ENCODE peak calls at places on chromosomes 1 and 21, in four cellular contexts. N, Q, T and E are unnamed samples.

GRCh38 chr1:108601708-108602410 is 42.0 kb downstream of the EEIG2 start:
- DNase-seq in N (no peak), Q (no peak), T (no peak), E (no peak)

GRCh38 chr21:46029201-46029924 is 47.8 kb downstream of the COL6A1 start:
- DNase-seq in N (no peak), Q (no peak), T (no peak), E (no peak)

GRCh38 chr1:184836081-184836480 is 81.4 kb upstream of the EDEM3 start:
- DNase-seq in N (no peak), Q (no peak), T (no peak), E (no peak)

GRCh38 chr1:21594935-21595897 is 73.9 kb downstream of the RAP1GAP start:
- DNase-seq in N (no peak), Q (peak; percentile 50), T (peak; percentile 47), E (no peak)

GRCh38 chr1:176843352-176844297 is 320.9 kb downstream of the ASTN1 start:
- DNase-seq in N (no peak), Q (peak; percentile 58), T (peak; percentile 43), E (no peak)

GRCh38 chr1:174222166-174222949 is 63.0 kb downstream of the RABGAP1L start:
- DNase-seq in N (peak; percentile 58), Q (peak; percentile 98), T (peak; percentile 59), E (no peak)

GRCh38 chr21:42445311-42445710 is 41.6 kb downstream of the UBASH3A start:
- DNase-seq in N (no peak), Q (no peak), T (no peak), E (peak; percentile 10)

GRCh38 chr1:231420299-231420958 is 1.7 kb downstream of the EGLN1 start:
- DNase-seq in N (peak; percentile 41), Q (no peak), T (peak; percentile 49), E (no peak)

DNA sequence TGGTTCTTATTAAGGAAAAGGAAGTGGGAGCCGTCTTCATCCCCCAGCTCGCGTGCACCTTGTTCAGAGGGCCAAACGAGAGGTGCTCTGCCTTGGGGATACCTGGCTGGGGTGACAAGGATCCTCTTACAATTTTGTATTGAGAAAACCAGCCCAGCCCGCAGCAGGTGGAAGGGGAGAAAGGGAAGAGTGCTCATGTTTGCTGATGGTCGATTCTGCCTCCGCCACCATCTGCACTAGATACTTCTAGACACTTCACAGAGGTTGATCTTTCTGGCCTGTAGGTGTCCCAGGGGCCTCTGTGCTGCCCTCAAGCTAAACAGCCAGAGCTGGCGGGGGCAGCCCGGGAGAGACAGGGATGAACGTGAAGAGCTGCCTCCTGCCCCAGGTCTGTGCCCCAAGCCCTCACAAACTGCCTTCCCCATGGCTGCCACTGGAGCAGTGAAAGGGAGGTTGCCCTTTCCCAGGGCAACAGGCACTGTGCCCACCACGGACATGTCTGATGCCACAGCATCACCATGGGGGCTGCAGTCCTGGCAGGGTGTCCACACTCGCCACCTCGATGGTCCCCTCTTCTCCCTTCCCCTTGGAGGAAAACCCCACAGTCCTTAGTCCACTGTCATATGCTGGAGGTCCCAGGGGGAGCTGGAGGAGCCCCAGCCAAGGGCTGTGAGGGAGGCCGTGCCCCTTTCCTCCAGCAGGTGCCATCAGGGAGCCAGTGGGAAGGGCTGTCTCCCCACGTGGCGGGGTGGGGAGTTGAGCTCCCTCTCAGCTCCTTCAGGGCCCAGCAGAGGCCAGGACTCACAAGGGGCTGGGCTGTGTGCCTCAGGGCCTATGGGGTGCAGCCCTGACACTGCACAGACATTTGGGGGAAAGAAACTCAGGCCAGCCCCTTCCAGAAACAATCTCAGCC is 8.1 kb downstream of the ADPRS start:
- DNase-seq in N (no peak), Q (no peak), T (no peak), E (no peak)
- TF ChIP-seq CTCF in N (no peak), Q (no peak), T (peak; percentile 34), E (no peak)

GRCh38 chr1:52345252-52345651 is 20.8 kb downstream of the CC2D1B start:
- DNase-seq in N (no peak), Q (peak; percentile 7), T (no peak), E (no peak)

GRCh38 chr1:52346653-52347052 is 19.4 kb downstream of the CC2D1B start:
- DNase-seq in N (no peak), Q (no peak), T (no peak), E (no peak)

GRCh38 chr1:52343982-52344381 is 22.0 kb downstream of the CC2D1B start:
- DNase-seq in N (no peak), Q (no peak), T (no peak), E (no peak)

GRCh38 chr1:52352690-52353089 is 13.3 kb downstream of the CC2D1B start:
- DNase-seq in N (no peak), Q (no peak), T (no peak), E (no peak)

DNA sequence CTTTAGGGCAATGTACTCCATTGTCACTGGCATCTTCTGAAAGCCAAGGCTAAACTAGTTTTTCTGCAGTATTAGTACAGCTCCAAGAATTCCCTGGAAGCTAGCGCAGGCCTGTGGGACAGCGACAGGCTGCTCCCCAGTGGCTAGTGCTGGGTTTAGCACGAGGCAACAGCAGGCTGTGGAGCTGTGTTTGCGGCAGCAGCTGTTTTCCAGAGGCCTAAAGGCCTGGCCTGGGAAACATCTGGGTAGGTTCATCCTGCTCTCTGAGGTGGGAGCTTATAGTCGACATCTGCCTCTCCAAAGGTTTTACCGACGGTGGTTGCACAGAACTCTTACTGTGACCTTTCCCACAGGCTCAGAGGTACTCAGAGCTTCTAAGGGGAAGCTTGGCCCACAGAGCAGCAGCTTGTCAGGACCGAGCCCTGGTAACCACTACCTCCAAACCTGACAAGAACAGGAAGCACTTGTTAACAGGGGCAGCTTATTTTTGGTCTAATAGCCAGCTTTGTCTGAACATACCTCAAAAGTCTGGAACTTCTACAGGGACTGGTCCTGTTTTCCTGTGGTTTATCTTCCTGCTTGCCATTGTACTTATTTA is 17.2 kb downstream of the CC2D1B start:
- DNase-seq in N (no peak), Q (peak; percentile 63), T (peak; percentile 30), E (no peak)
- TF ChIP-seq CTCF in N (peak; percentile 17), Q (peak; percentile 70), T (peak; percentile 56), E (no peak)

GRCh38 chr1:67700692-67701410 is 15.8 kb downstream of the GADD45A start:
- DNase-seq in N (peak; percentile 93), Q (peak; percentile 70), T (peak; percentile 77), E (no peak)
- TF ChIP-seq CTCF in N (peak; percentile 55), Q (no peak), T (peak; percentile 31), E (no peak)

DNA sequence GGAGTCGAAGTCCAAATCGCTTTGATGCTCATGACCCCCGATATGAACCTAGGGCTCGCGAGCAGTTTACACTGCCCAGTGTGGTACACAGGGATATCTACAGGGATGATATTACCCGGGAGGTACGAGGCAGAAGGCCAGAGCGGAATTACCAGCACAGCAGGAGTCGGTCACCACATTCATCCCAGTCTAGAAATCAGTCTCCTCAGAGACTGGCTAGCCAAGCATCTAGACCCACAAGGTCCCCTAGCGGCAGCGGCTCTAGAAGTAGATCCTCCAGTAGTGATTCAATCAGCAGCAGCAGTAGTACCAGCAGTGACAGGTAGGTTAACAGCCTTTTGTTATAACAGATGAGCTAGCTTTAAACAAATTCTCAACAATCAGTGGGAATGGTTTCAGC is 28.9 kb downstream of the SPEN start:
- DNase-seq in N (no peak), Q (peak; percentile 18), T (no peak), E (no peak)
- TF ChIP-seq CTCF in N (no peak), Q (peak; percentile 35), T (peak; percentile 10), E (no peak)

GRCh38 chr1:227753999-227754764 is 18.9 kb downstream of the SNAP47 start:
- DNase-seq in N (no peak), Q (no peak), T (peak; percentile 53), E (no peak)
- TF ChIP-seq CTCF in N (no peak), Q (no peak), T (no peak), E (no peak)